ENCODE peak calls at places on chromosomes 6 and 20, in eight cellular contexts. K, G, S, Q, B, O, Z and P are unnamed samples.

GRCh38 chr20:34992751-34993417 is 37.2 kb downstream of the MYH7B start:
- DNase-seq in S (no peak), Q (no peak), K (no peak), B (no peak), Z (no peak), O (no peak), G (no peak), P (no peak)

GRCh38 chr6:167827588-167828324 is 1.0 kb downstream of the AFDN start:
- DNase-seq in G (peak), B (peak), S (no peak), K (peak), Z (peak), Q (peak), O (peak), P (peak)

GRCh38 chr6:104784884-104785283 is 74.8 kb downstream of the HACE1 start:
- DNase-seq in O (no peak), K (no peak), Q (no peak), Z (peak), G (no peak), S (no peak), B (no peak), P (no peak)

GRCh38 chr6:98927534-98927933 is 20.2 kb downstream of the FBXL4 start:
- DNase-seq in B (no peak), Q (no peak), Z (no peak), O (no peak), K (no peak), G (no peak), S (no peak), P (no peak)

GRCh38 chr6:7580927-7581618 is 8.9 kb upstream of the SNRNP48 start:
- DNase-seq in G (no peak), Z (no peak), Q (no peak), S (no peak), O (no peak), K (no peak), B (no peak), P (no peak)

GRCh38 chr6:134414793-134415192 is 96.9 kb upstream of the SGK1 start:
- DNase-seq in S (no peak), O (no peak), Q (no peak), Z (no peak), G (no peak), K (no peak), B (no peak), P (no peak)

GRCh38 chr6:120055071-120055470 is 705.5 kb upstream of the MAN1A1 start:
- DNase-seq in S (no peak), B (no peak), O (no peak), Z (no peak), G (no peak), K (no peak), Q (no peak), P (no peak)

GRCh38 chr6:100695445-100695844 is 185.7 kb downstream of the ASCC3 start:
- DNase-seq in B (no peak), Q (no peak), Z (no peak), K (no peak), G (no peak), S (no peak), O (peak), P (no peak)

GRCh38 chr6:167825759-167826229 is 917 bp upstream of the AFDN start:
- DNase-seq in K (peak), Z (peak), Q (peak), G (peak), B (peak), S (no peak), O (peak), P (peak)

GRCh38 chr6:5501837-5502236 is 240.5 kb downstream of the FARS2 start:
- DNase-seq in O (no peak), K (no peak), B (no peak), S (no peak), Z (no peak), G (no peak), Q (no peak), P (peak)

GRCh38 chr6:170274713-170275560 is 15.9 kb downstream of the DLL1 start:
- DNase-seq in Q (no peak), G (no peak), Z (no peak), O (no peak), B (peak), S (no peak), K (no peak), P (no peak)

GRCh38 chr6:63759605-63760004 is 124.0 kb downstream of the PHF3 start:
- DNase-seq in Q (no peak), K (no peak), G (no peak), O (no peak), S (no peak), Z (no peak), B (no peak), P (no peak)

GRCh38 chr6:137950581-137950980 is 83.5 kb downstream of the TNFAIP3 start:
- DNase-seq in O (no peak), Z (no peak), B (no peak), S (no peak), K (no peak), G (no peak), Q (no peak), P (no peak)

GRCh38 chr20:23889775-23890187 is 10.2 kb upstream of the CST5 start:
- DNase-seq in Z (peak), O (peak), K (peak), S (peak), Q (peak), B (no peak), G (peak), P (peak)

GRCh38 chr20:5120189-5120484 is 379 bp upstream of the PCNA start:
- DNase-seq in Z (no peak), S (no peak), B (no peak), Q (no peak), O (no peak), G (no peak), K (no peak), P (no peak)

GRCh38 chr6:158638393-158638792 is 6.2 kb downstream of the DYNLT1 start:
- DNase-seq in B (no peak), S (peak), Z (no peak), Q (no peak), G (no peak), K (no peak), O (no peak), P (no peak)

GRCh38 chr6:49713346-49713745 is at the start of gene CRISP2:
- DNase-seq in S (no peak), Z (no peak), B (peak), Q (peak), O (no peak), G (peak), K (no peak), P (no peak)

GRCh38 chr6:9766240-9766915 is 648.5 kb downstream of the TFAP2A start:
- DNase-seq in G (no peak), B (no peak), Q (no peak), K (peak), Z (peak), S (no peak), O (peak), P (peak)

GRCh38 chr6:44076016-44076365 is 51.3 kb downstream of the MRPL14 start:
- DNase-seq in G (no peak), K (no peak), S (no peak), Q (no peak), O (no peak), B (no peak), Z (no peak), P (no peak)

GRCh38 chr6:44077201-44077946 is 49.9 kb downstream of the MRPL14 start:
- DNase-seq in Q (no peak), O (no peak), K (no peak), Z (no peak), S (no peak), B (no peak), G (no peak), P (no peak)

GRCh38 chr6:44078219-44078794 is 48.9 kb downstream of the MRPL14 start:
- DNase-seq in Q (no peak), O (no peak), K (no peak), S (no peak), Z (no peak), B (no peak), G (no peak), P (no peak)

GRCh38 chr6:44075137-44076015 is 51.9 kb downstream of the MRPL14 start:
- DNase-seq in O (no peak), B (no peak), Q (no peak), G (no peak), S (no peak), K (no peak), Z (no peak), P (no peak)

GRCh38 chr6:44076366-44077200 is 50.7 kb downstream of the MRPL14 start:
- DNase-seq in S (no peak), Z (peak), G (peak), O (no peak), Q (no peak), B (peak), K (no peak), P (peak)
- H3K27ac ChIP-seq in S (no peak), Z (no peak), G (no peak), O (no peak), Q (no peak), B (no peak), K (no peak), P (peak)

DNA sequence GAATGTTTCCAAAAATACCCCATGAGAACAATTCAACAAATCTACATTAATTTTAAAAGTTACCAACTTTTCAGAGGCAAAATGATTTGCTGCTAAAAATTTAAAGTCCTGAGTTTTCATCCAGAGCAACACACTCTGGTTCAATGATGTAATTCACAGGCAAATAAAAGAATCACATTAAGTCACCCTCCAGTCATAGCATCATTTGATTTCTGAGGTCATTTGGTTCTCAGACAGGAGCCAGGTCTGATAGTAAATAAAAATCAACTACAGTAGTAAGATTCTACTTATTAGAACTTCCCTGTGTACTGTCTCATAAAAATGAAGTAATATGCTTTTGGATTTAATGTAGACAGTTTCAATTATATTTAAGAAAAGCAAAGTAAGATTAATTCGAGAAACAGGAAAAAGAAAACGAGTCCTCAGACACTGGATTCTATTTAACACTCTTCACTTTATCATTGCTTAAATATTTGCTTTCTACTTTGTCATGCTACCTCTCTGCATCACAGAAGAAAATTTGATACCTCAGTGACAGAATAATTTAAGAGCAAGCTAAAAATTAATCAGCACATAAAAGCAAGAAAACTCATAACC is 25.8 kb downstream of the MAP7 start:
- DNase-seq in Z (no peak), K (no peak), G (no peak), O (no peak), S (no peak), B (no peak), Q (no peak), P (no peak)
- H3K27ac ChIP-seq in Z (no peak), K (no peak), G (no peak), O (no peak), S (no peak), B (no peak), Q (no peak), P (no peak)

DNA sequence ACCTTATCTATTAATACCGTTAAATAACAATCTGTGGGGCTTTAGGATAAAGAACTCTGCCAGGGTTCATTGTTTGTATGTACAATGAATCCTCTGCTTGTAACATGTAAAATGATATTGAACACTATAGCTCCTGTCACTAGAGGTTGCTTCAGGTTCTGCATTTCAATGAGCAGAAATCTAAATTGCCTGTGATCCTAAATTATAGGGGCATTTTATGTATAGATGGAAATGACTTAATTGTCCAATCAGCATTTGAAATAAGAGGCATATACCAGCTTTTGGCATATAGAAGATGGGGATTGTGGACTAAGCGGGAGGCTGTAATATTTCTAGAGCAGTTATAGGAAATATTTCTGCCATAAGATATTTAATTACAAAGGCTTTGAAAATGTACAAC is 2.0 kb downstream of the NCOA3 start:
- DNase-seq in K (no peak), Q (no peak), Z (no peak), B (no peak), G (no peak), O (no peak), S (no peak), P (no peak)
- H3K27ac ChIP-seq in K (no peak), Q (no peak), Z (no peak), B (peak), G (no peak), O (no peak), S (no peak), P (no peak)

GRCh38 chr6:80639243-80639642 is 532.8 kb downstream of the BCKDHB start:
- DNase-seq in Z (peak), K (no peak), G (no peak), S (no peak), O (no peak), B (no peak), Q (no peak), P (no peak)

GRCh38 chr6:80636689-80637088 is 530.2 kb downstream of the BCKDHB start:
- DNase-seq in Q (no peak), Z (no peak), G (no peak), O (no peak), B (no peak), S (no peak), K (no peak), P (no peak)

GRCh38 chr6:80637312-80637711 is 530.8 kb downstream of the BCKDHB start:
- DNase-seq in S (no peak), K (no peak), Z (peak), B (no peak), O (no peak), Q (no peak), G (no peak), P (peak)

GRCh38 chr6:80640176-80640575 is 533.7 kb downstream of the BCKDHB start:
- DNase-seq in O (no peak), G (no peak), S (no peak), K (no peak), Z (peak), Q (no peak), B (no peak), P (no peak)

DNA sequence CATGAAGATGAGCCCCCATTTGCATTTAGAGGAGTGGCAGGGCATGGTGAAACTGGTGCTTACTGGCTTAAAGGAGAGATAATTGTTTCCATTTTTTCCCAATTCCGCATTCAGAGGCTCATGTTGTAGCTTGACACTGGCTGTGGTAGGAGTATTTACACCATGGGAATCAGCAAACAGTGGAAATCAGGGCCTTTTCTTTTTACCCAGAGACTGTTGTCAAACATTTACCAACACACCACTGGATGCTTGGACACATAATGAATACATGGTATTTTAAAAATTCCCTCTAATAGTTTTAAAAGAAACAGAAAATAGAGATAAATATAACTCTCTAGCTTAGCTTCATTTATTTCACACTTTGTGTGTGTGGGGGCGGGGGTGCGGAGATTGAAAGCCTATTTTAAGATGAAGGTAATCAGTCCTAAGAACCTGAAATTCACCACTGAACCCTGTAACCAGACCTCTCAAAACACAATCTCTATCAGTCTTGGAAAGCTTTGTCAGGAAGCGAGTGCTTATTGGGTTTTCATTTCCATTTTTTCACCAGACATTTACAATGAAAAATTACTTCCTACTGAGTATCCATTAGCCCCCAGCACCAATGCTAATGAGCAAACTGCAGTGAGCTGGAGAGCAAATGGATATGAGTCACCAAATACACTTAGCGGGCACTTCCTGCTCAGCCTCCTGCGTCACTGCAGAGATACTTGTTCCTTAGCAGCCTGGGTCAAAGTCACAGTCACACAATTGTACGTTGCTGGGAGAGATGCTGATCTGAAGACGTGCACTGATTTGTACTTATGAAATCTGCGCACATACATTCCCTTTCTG is 532.0 kb downstream of the BCKDHB start:
- DNase-seq in B (peak), S (no peak), K (peak), Q (peak), Z (peak), O (peak), G (peak), P (peak)
- H3K27ac ChIP-seq in B (no peak), S (no peak), K (no peak), Q (no peak), Z (peak), O (peak), G (no peak), P (no peak)

GRCh38 chr6:77313595-77313994 is 149.7 kb downstream of the HTR1B start:
- DNase-seq in Q (no peak), K (no peak), B (no peak), S (no peak), O (no peak), Z (no peak), G (no peak), P (no peak)
- H3K27ac ChIP-seq in Q (no peak), K (no peak), B (no peak), S (no peak), O (no peak), Z (no peak), G (no peak), P (no peak)

GRCh38 chr6:163571730-163572129 is 157.2 kb downstream of the QKI start:
- DNase-seq in G (no peak), B (no peak), Q (no peak), Z (no peak), O (no peak), S (no peak), K (no peak), P (no peak)
- H3K27ac ChIP-seq in G (no peak), B (no peak), Q (no peak), Z (no peak), O (no peak), S (no peak), K (no peak), P (no peak)

GRCh38 chr6:30615219-30615957 is 1.7 kb downstream of the PPP1R10 start:
- DNase-seq in S (no peak), Z (peak), Q (peak), O (peak), G (peak), K (no peak), B (no peak), P (peak)
- H3K27ac ChIP-seq in S (peak), Z (peak), Q (peak), O (peak), G (peak), K (peak), B (peak), P (peak)

DNA sequence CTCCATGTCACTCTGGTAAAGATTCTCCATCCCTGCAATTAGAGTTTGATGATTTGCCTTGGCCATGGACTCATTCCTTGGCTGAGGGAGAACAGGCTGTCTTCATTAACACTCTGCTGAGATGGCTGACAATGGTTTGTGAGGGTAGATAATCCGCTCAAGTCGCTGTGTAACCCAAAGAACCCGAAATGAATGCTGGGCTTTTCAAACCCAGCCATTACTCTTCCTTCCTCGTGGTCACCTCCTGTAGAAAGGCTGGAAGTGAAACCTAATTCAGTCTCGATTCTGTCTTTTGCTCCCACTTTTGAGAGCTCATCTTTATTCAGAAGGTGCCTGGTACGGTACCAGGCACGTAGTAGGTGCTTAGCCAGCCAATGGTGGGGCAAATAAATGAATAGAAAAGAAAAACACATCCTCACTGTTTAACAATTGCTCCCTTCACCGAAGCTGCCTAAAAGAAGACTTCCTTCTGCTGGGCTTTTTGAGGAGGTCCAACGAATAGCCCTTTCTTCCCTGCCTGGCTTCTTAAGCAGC is 190.2 kb downstream of the BCAS1 start:
- DNase-seq in S (no peak), K (no peak), B (no peak), Q (no peak), O (no peak), Z (no peak), G (no peak), P (no peak)
- H3K27ac ChIP-seq in S (no peak), K (no peak), B (no peak), Q (no peak), O (no peak), Z (no peak), G (no peak), P (no peak)

DNA sequence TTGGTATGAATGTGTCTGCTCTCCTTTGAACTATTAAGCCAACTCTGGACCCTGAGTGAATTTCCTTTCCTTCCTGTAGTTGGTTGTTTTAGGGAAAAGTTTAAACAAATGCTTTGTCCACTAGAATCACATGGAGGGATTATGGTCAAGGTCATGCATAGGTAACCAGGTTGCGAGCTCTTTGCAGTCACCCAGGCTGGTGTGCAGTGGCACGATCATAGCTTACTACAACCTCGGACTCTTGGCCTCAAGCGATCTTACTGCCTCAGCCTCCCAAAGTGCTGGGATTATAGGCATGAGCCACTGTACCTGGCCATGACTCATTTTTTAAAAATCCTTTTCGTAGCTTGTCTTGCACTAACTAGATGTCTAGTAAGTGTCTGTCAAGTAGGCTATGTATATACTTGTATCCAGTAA is 88.0 kb upstream of the SOX4 start:
- DNase-seq in Z (no peak), S (no peak), G (no peak), O (no peak), B (no peak), Q (no peak), K (peak), P (no peak)
- H3K27ac ChIP-seq in Z (no peak), S (no peak), G (no peak), O (no peak), B (no peak), Q (no peak), K (no peak), P (no peak)

GRCh38 chr6:163580311-163581030 is 166.0 kb downstream of the QKI start:
- DNase-seq in B (no peak), Q (no peak), S (no peak), Z (no peak), G (no peak), O (no peak), K (no peak), P (no peak)

GRCh38 chr6:163579880-163580295 is 165.4 kb downstream of the QKI start:
- DNase-seq in Q (no peak), K (no peak), S (no peak), B (no peak), G (peak), O (peak), Z (no peak), P (peak)

GRCh38 chr6:163573503-163574179 is 159.1 kb downstream of the QKI start:
- DNase-seq in O (peak), K (no peak), B (no peak), Z (no peak), G (no peak), Q (no peak), S (no peak), P (no peak)

GRCh38 chr6:163579111-163579879 is 164.8 kb downstream of the QKI start:
- DNase-seq in G (peak), K (no peak), S (no peak), Z (no peak), Q (no peak), B (no peak), O (peak), P (no peak)

GRCh38 chr6:163577404-163577803 is 162.9 kb downstream of the QKI start:
- DNase-seq in G (no peak), Z (no peak), K (no peak), Q (no peak), O (peak), B (no peak), S (no peak), P (no peak)
- H3K27ac ChIP-seq in G (no peak), Z (no peak), K (no peak), Q (no peak), O (no peak), B (no peak), S (no peak), P (peak)